ENCODE peak calls at places on chromosomes 16 and 17, in nine cellular contexts. V is SW480; I is esophagus squamous epithelium; W is CD4-positive, CD25-positive, alpha-beta regulatory T cell; R is HFFc6; T is AG10803; A is GOT3; U is uterus; G is activated CD4-positive, alpha-beta T cell treated with anti-CD3 and anti-CD28 coated beads for 24 hours. X is an unnamed sample.

GRCh38 chr16:84820305-84820684 is 510 bp downstream of the CRISPLD2 start:
- DNase-seq in G (no peak), A (no peak), V (peak; percentile 37), T (peak; percentile 51), I (no peak), R (peak; percentile 35), U (no peak), W (no peak), X (peak; percentile 54)

GRCh38 chr17:56679767-56680422 is 86.4 kb downstream of the NOG start:
- DNase-seq in U (no peak), I (no peak), R (peak; percentile 61), G (no peak), V (no peak), W (no peak), A (no peak), T (peak; percentile 31), X (peak; percentile 48)

GRCh38 chr17:28471531-28472342 is 1.7 kb upstream of the SLC13A2 start:
- DNase-seq in T (no peak), U (no peak), A (no peak), I (no peak), W (no peak), G (no peak), R (no peak), V (no peak), X (no peak)

GRCh38 chr17:2400474-2400866 is 390 bp downstream of the MNT start:
- DNase-seq in T (peak; percentile 45), I (no peak), R (no peak), A (no peak), V (peak; percentile 70), U (no peak), G (no peak), W (peak; percentile 70), X (no peak)

GRCh38 chr17:64424318-64424717 is 24.6 kb upstream of the MILR1 start:
- DNase-seq in A (no peak), G (no peak), R (no peak), U (no peak), W (no peak), I (no peak), T (no peak), V (no peak), X (no peak)

GRCh38 chr16:6684076-6684673 is 648.5 kb upstream of the RBFOX1 start:
- DNase-seq in W (peak; percentile 4), U (no peak), I (no peak), A (no peak), V (peak; percentile 37), T (no peak), R (no peak), G (no peak), X (peak; percentile 31)

GRCh38 chr16:4200000-4200780 is 41.7 kb downstream of the SRL start:
- DNase-seq in W (peak; percentile 44), V (peak; percentile 70), G (peak; percentile 13), R (peak; percentile 58), T (peak; percentile 48), I (no peak), A (no peak), U (peak; percentile 70), X (peak; percentile 78)

GRCh38 chr16:11402051-11402744 is 56.9 kb downstream of the RMI2 start:
- DNase-seq in T (no peak), G (no peak), I (no peak), R (no peak), W (no peak), U (no peak), V (no peak), A (no peak), X (no peak)

GRCh38 chr16:58329147-58329546 is 34.3 kb upstream of the PRSS54 start:
- DNase-seq in V (peak; percentile 6), T (peak; percentile 18), I (no peak), W (no peak), A (no peak), U (no peak), R (peak; percentile 3), G (no peak), X (peak; percentile 25)

GRCh38 chr17:48486557-48486956 is 44.3 kb downstream of the HOXB1 start:
- DNase-seq in R (peak; percentile 91), T (peak; percentile 99), U (no peak), A (peak; percentile 33), G (no peak), V (peak; percentile 82), W (no peak), I (no peak), X (peak; percentile 92)

GRCh38 chr17:60170835-60171752 is 21.3 kb downstream of the CA4 start:
- DNase-seq in W (no peak), V (no peak), G (no peak), T (peak; percentile 32), A (no peak), U (no peak), R (peak; percentile 29), I (no peak), X (peak; percentile 11)

GRCh38 chr17:57911021-57911420 is 44.2 kb downstream of the CUEDC1 start:
- DNase-seq in T (no peak), I (no peak), R (no peak), W (no peak), V (no peak), U (no peak), A (no peak), G (no peak), X (no peak)

GRCh38 chr17:76219670-76220383 is 20.5 kb downstream of the RNF157 start:
- DNase-seq in I (no peak), V (no peak), G (no peak), A (no peak), U (no peak), R (no peak), W (no peak), T (no peak), X (no peak)

GRCh38 chr17:45696442-45696841 is 87.7 kb upstream of the CRHR1 start:
- DNase-seq in V (no peak), T (no peak), I (no peak), G (no peak), U (no peak), W (no peak), R (no peak), A (no peak), X (no peak)

GRCh38 chr16:22370038-22370541 is 4.3 kb downstream of the CDR2 start:
- DNase-seq in A (no peak), R (peak; percentile 97), I (no peak), G (no peak), V (no peak), U (no peak), W (no peak), T (peak; percentile 93), X (peak; percentile 54)

GRCh38 chr17:8806206-8807069 is 7.3 kb upstream of the MFSD6L start:
- DNase-seq in R (no peak), V (peak; percentile 57), U (no peak), A (no peak), I (no peak), W (no peak), T (no peak), G (no peak), X (no peak)

GRCh38 chr17:10385871-10386270 is 13.1 kb upstream of the MYH13 start:
- DNase-seq in R (no peak), T (no peak), G (no peak), A (no peak), W (no peak), V (no peak), I (no peak), U (no peak), X (no peak)

GRCh38 chr16:50944431-50944830 is 202.5 kb downstream of the CYLD start:
- DNase-seq in R (no peak), T (no peak), U (no peak), I (no peak), V (no peak), A (no peak), G (no peak), W (no peak), X (no peak)

GRCh38 chr16:1057252-1057932 is 15.2 kb upstream of the SSTR5 start:
- DNase-seq in T (no peak), R (no peak), V (no peak), U (no peak), G (peak; percentile 68), W (peak; percentile 26), A (peak; percentile 10), I (no peak), X (peak; percentile 83)

GRCh38 chr16:66606000-66606751 is 1.7 kb downstream of the CMTM3 start:
- DNase-seq in T (no peak), W (peak; percentile 19), I (no peak), U (no peak), A (no peak), V (no peak), G (no peak), R (no peak), X (peak; percentile 24)

GRCh38 chr17:82231562-82232321 is 2.9 kb downstream of the SLC16A3 start:
- DNase-seq in I (no peak), R (no peak), T (peak; percentile 51), W (peak; percentile 31), A (no peak), U (peak; percentile 82), G (no peak), V (no peak), X (no peak)

GRCh38 chr17:78356163-78356713 is 3.6 kb downstream of the SOCS3 start:
- DNase-seq in G (peak; percentile 82), U (no peak), T (peak; percentile 81), W (peak; percentile 98), I (no peak), A (no peak), R (peak; percentile 99), V (no peak), X (no peak)

GRCh38 chr16:12992066-12992465 is 90.7 kb downstream of the SHISA9 start:
- DNase-seq in R (no peak), V (no peak), I (no peak), T (no peak), A (no peak), W (no peak), G (no peak), U (no peak), X (no peak)

GRCh38 chr16:67110136-67110847 is 551 bp downstream of the PHAF1 start:
- DNase-seq in R (no peak), T (no peak), V (no peak), I (no peak), U (no peak), W (no peak), A (no peak), G (no peak), X (no peak)

X was measured in GM03348.